ENCODE peak calls at places on chromosome 19, in four cellular contexts. One of them, this sample, is unnamed.
A peak's percentile ranks its signal among the peaks of the same experiment; 100 is the strongest.

GRCh38 chr19:39390460-39390758 is 497 bp downstream of the PAF1 start:
- DNase-seq in GM12878: no peak
- DNase-seq in K562: no peak
- DNase-seq in HepG2: no peak
- DNase-seq in this sample: no peak

GRCh38 chr19:34485831-34486230 is 4.3 kb downstream of the WTIP start:
- DNase-seq in GM12878: no peak
- DNase-seq in K562: no peak
- DNase-seq in HepG2: no peak
- DNase-seq in this sample: no peak

GRCh38 chr19:5149508-5149907 is 180.6 kb downstream of the KDM4B start:
- DNase-seq in GM12878: no peak
- DNase-seq in K562: no peak
- DNase-seq in HepG2: no peak
- DNase-seq in this sample: no peak

GRCh38 chr19:35673121-35673804 is 6.9 kb downstream of the UPK1A start:
- DNase-seq in GM12878: no peak
- DNase-seq in K562: peak; percentile 76
- DNase-seq in HepG2: peak; percentile 24
- DNase-seq in this sample: peak; percentile 21

GRCh38 chr19:19062454-19063182 is 1.2 kb upstream of the SLC25A42 start:
- DNase-seq in GM12878: no peak
- DNase-seq in K562: no peak
- DNase-seq in HepG2: peak; percentile 30
- DNase-seq in this sample: no peak

GRCh38 chr19:3383121-3383722 is 16.8 kb downstream of the NFIC start:
- DNase-seq in GM12878: no peak
- DNase-seq in K562: no peak
- DNase-seq in HepG2: no peak
- DNase-seq in this sample: no peak

GRCh38 chr19:7862413-7862951 is 11.7 kb downstream of the PRR36 start:
- DNase-seq in GM12878: no peak
- DNase-seq in K562: peak; percentile 97
- DNase-seq in HepG2: no peak
- DNase-seq in this sample: peak; percentile 99

GRCh38 chr19:13781547-13781946 is 7.3 kb downstream of the C19orf53 start:
- DNase-seq in GM12878: no peak
- DNase-seq in K562: peak; percentile 76
- DNase-seq in HepG2: no peak
- DNase-seq in this sample: peak; percentile 74

GRCh38 chr19:35519291-35519690 is 5.8 kb upstream of the DMKN start:
- DNase-seq in GM12878: no peak
- DNase-seq in K562: no peak
- DNase-seq in HepG2: no peak
- DNase-seq in this sample: no peak

GRCh38 chr19:13093407-13094284 is 9.0 kb downstream of the LYL1 start:
- DNase-seq in GM12878: no peak
- DNase-seq in K562: peak; percentile 83
- DNase-seq in HepG2: peak; percentile 76
- DNase-seq in this sample: peak; percentile 79

GRCh38 chr19:3808420-3809143 is 22.4 kb upstream of the MATK start:
- DNase-seq in GM12878: no peak
- DNase-seq in K562: no peak
- DNase-seq in HepG2: no peak
- DNase-seq in this sample: no peak

GRCh38 chr19:50718255-50719118 is 1.1 kb downstream of the SHANK1 start:
- DNase-seq in GM12878: no peak
- DNase-seq in K562: peak; percentile 61
- DNase-seq in HepG2: no peak
- DNase-seq in this sample: no peak

GRCh38 chr19:13861714-13862531 is 15.0 kb upstream of the NANOS3 start:
- DNase-seq in GM12878: peak; percentile 79
- DNase-seq in K562: peak; percentile 92
- DNase-seq in HepG2: peak; percentile 77
- DNase-seq in this sample: peak; percentile 99

GRCh38 chr19:44754743-44755066 is 6.2 kb downstream of the BCL3 start:
- DNase-seq in GM12878: no peak
- DNase-seq in K562: no peak
- DNase-seq in HepG2: no peak
- DNase-seq in this sample: no peak

GRCh38 chr19:52248256-52248655 is 21.1 kb upstream of the ZNF766 start:
- DNase-seq in GM12878: no peak
- DNase-seq in K562: no peak
- DNase-seq in HepG2: peak; percentile 40
- DNase-seq in this sample: no peak

GRCh38 chr19:15115080-15115479 is 7.9 kb downstream of the SYDE1 start:
- DNase-seq in GM12878: no peak
- DNase-seq in K562: no peak
- DNase-seq in HepG2: no peak
- DNase-seq in this sample: no peak

GRCh38 chr19:46693760-46694159 is 23.2 kb downstream of the PRKD2 start:
- DNase-seq in GM12878: no peak
- DNase-seq in K562: no peak
- DNase-seq in HepG2: no peak
- DNase-seq in this sample: no peak

GRCh38 chr19:55113570-55114039 is 3.8 kb downstream of the PPP1R12C start:
- DNase-seq in GM12878: no peak
- DNase-seq in K562: peak; percentile 59
- DNase-seq in HepG2: peak; percentile 38
- DNase-seq in this sample: peak; percentile 59

GRCh38 chr19:19081642-19082151 is 17.9 kb downstream of the SLC25A42 start:
- DNase-seq in GM12878: no peak
- DNase-seq in K562: no peak
- DNase-seq in HepG2: no peak
- DNase-seq in this sample: no peak

GRCh38 chr19:35292986-35293732 is 1.2 kb downstream of the MAG start:
- DNase-seq in GM12878: no peak
- DNase-seq in K562: no peak
- DNase-seq in HepG2: no peak
- DNase-seq in this sample: no peak

GRCh38 chr19:14398563-14398962 is 17.3 kb downstream of the ADGRE5 start:
- DNase-seq in GM12878: no peak
- DNase-seq in K562: no peak
- DNase-seq in HepG2: no peak
- DNase-seq in this sample: no peak

GRCh38 chr19:42473686-42474085 is 30.9 kb upstream of the CXCL17 start:
- DNase-seq in GM12878: no peak
- DNase-seq in K562: no peak
- DNase-seq in HepG2: no peak
- DNase-seq in this sample: no peak

GRCh38 chr19:19661141-19661674 is 2.3 kb downstream of the ATP13A1 start:
- DNase-seq in GM12878: no peak
- DNase-seq in K562: no peak
- DNase-seq in HepG2: no peak
- DNase-seq in this sample: no peak

GRCh38 chr19:45995715-45996385 is 583 bp downstream of the CCDC61 start:
- DNase-seq in GM12878: no peak
- DNase-seq in K562: peak; percentile 28
- DNase-seq in HepG2: no peak
- DNase-seq in this sample: no peak

GRCh38 chr19:48498576-48498879 is 13.1 kb downstream of the LMTK3 start:
- DNase-seq in GM12878: no peak
- DNase-seq in K562: no peak
- DNase-seq in HepG2: no peak
- DNase-seq in this sample: no peak

GRCh38 chr19:35959040-35959967 is 23.1 kb downstream of the LRFN3 start:
- DNase-seq in GM12878: no peak
- DNase-seq in K562: peak; percentile 57
- DNase-seq in HepG2: no peak
- DNase-seq in this sample: no peak

GRCh38 chr19:6088677-6089063 is 21.6 kb downstream of the RFX2 start:
- DNase-seq in GM12878: no peak
- DNase-seq in K562: no peak
- DNase-seq in HepG2: no peak
- DNase-seq in this sample: no peak

GRCh38 chr19:38266070-38266469 is 1.7 kb downstream of the SPINT2 start:
- DNase-seq in GM12878: no peak
- DNase-seq in K562: no peak
- DNase-seq in HepG2: no peak
- DNase-seq in this sample: no peak

GRCh38 chr19:6489278-6490061 is 7.9 kb upstream of the DENND1C start:
- DNase-seq in GM12878: peak; percentile 71
- DNase-seq in K562: no peak
- DNase-seq in HepG2: no peak
- DNase-seq in this sample: no peak

GRCh38 chr19:18298601-18299000 is 17.2 kb upstream of the JUND start:
- DNase-seq in GM12878: no peak
- DNase-seq in K562: no peak
- DNase-seq in HepG2: no peak
- DNase-seq in this sample: no peak

GRCh38 chr19:50719566-50719965 is at the start of gene SHANK1:
- DNase-seq in GM12878: no peak
- DNase-seq in K562: peak; percentile 75
- DNase-seq in HepG2: no peak
- DNase-seq in this sample: peak; percentile 72

GRCh38 chr19:35757231-35757748 is 461 bp upstream of the HSPB6 start:
- DNase-seq in GM12878: no peak
- DNase-seq in K562: peak; percentile 56
- DNase-seq in HepG2: peak; percentile 24
- DNase-seq in this sample: no peak

GRCh38 chr19:17209126-17210036 is 5.8 kb upstream of the USE1 start:
- DNase-seq in GM12878: no peak
- DNase-seq in K562: peak; percentile 100
- DNase-seq in HepG2: no peak
- DNase-seq in this sample: peak; percentile 97
- TF ChIP-seq BRCA1 in GM12878: no peak
- TF ChIP-seq BRCA1 in K562: no peak
- TF ChIP-seq BRCA1 in HepG2: no peak
- TF ChIP-seq BRCA1 in this sample: no peak

DNA sequence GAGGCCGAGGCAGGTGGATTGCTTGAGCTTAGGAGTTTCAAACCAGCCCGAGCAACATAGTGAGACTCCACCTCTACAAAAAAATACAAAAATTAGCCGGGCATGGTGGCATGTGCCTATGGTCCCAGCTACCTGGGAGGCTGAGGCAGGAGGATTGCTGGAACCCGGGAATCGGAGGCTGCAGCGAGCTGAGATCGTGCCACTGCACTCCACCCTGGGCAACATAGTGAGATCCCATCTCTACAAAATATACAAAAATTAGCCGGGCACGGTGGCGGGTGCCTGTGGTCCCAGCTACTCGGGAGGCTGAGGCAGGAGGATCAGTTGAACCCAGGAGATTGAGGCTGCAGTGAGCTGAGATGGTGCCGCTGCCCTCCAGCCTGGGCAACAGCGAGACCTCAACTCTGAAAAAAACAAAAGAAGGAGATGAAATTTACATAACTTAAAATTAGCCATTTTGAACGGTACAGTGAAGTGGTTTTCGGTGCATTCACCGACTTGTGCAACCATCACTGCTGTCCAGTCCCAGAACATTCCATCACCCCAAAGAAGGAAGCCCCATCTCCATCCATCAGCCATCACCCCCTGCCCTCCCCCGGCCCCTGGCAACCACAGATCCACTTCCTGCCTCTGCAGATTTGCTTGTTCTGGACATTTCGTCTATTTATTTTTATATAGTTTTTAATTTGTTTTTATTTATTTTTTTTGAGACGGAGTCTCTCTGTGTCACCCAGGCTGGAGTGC is 1.6 kb upstream of the AZU1 start:
- DNase-seq in GM12878: no peak
- DNase-seq in K562: no peak
- DNase-seq in HepG2: no peak
- DNase-seq in this sample: no peak
- TF ChIP-seq BRCA1 in GM12878: no peak
- TF ChIP-seq BRCA1 in K562: no peak
- TF ChIP-seq BRCA1 in HepG2: no peak
- TF ChIP-seq BRCA1 in this sample: no peak

GRCh38 chr19:10518444-10519361 is 1.5 kb upstream of the S1PR5 start:
- DNase-seq in GM12878: no peak
- DNase-seq in K562: no peak
- DNase-seq in HepG2: no peak
- DNase-seq in this sample: no peak
- TF ChIP-seq BRCA1 in GM12878: no peak
- TF ChIP-seq BRCA1 in K562: no peak
- TF ChIP-seq BRCA1 in HepG2: no peak
- TF ChIP-seq BRCA1 in this sample: no peak

DNA sequence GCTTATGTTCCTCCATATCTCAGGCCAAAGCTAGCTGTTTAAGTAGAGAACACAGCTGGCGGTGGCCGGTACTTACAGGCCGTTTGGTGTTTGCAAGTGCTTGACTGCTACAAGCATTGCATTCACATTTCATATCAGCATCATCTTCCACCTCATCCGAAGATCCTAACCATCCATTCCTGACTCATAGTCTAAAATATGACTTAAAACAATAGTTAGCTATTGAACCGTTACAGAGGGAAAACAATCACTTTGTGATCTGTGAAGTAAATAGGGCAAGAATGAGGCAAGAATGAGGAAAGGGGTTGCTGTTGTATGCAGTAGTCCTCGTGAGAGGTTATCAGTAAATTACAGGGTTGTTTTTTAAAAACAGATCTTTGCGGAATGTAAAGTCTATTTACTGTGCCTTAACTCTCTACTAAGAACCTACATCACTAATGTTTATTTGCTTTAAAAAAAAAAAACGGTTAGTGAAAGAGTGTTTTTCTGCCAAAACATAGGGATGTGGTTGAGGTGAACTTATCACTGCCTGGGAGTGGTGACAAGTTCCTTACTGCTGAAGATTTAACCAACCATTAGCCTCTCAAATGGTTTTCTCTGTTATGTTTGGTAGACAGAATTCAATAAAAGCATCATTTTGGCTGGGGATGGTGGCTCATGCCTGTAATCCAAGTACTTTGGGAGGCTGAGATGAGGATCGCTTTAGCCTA is 21.6 kb upstream of the WDR88 start:
- DNase-seq in GM12878: no peak
- DNase-seq in K562: no peak
- DNase-seq in HepG2: no peak
- DNase-seq in this sample: no peak
- TF ChIP-seq BRCA1 in GM12878: no peak
- TF ChIP-seq BRCA1 in K562: no peak
- TF ChIP-seq BRCA1 in HepG2: no peak
- TF ChIP-seq BRCA1 in this sample: no peak

This sample was measured in H1.